ENCODE peak calls at places on chromosomes 6 and 20, in six cellular contexts. One of them, this sample, is unnamed. For H3K4me1, the result is how much of the 10 kb centered on the place peaks cover.

GRCh38 chr6:16331328-16332174 is 93.2 kb downstream of the GMPR start:
- DNase-seq in PC-9: peak
- DNase-seq in A673: peak
- DNase-seq in neural progenitor cell: peak
- DNase-seq in hepatocyte: peak
- DNase-seq in GM23248: peak
- DNase-seq in this sample: peak

GRCh38 chr6:158459726-158460125 is 100.2 kb upstream of the TMEM181 start:
- DNase-seq in A673: peak
- DNase-seq in PC-9: no peak
- DNase-seq in GM23248: no peak
- DNase-seq in neural progenitor cell: no peak
- DNase-seq in hepatocyte: no peak
- DNase-seq in this sample: no peak

GRCh38 chr20:4555188-4555893 is 166.4 kb upstream of the PRND start:
- DNase-seq in GM23248: peak
- DNase-seq in PC-9: peak
- DNase-seq in hepatocyte: no peak
- DNase-seq in A673: no peak
- DNase-seq in neural progenitor cell: no peak
- DNase-seq in this sample: peak

GRCh38 chr6:8080338-8081151 is 16.4 kb upstream of the BLOC1S5 start:
- DNase-seq in GM23248: peak
- DNase-seq in neural progenitor cell: no peak
- DNase-seq in hepatocyte: peak
- DNase-seq in PC-9: peak
- DNase-seq in A673: peak
- DNase-seq in this sample: peak

GRCh38 chr6:109867970-109868358 is 110.1 kb upstream of the GPR6 start:
- DNase-seq in hepatocyte: peak
- DNase-seq in neural progenitor cell: no peak
- DNase-seq in A673: no peak
- DNase-seq in GM23248: no peak
- DNase-seq in PC-9: no peak
- DNase-seq in this sample: peak

GRCh38 chr20:51184289-51184688 is 161.4 kb upstream of the KCNG1 start:
- DNase-seq in PC-9: no peak
- DNase-seq in hepatocyte: no peak
- DNase-seq in neural progenitor cell: peak
- DNase-seq in A673: no peak
- DNase-seq in GM23248: peak
- DNase-seq in this sample: peak

GRCh38 chr6:67535946-67536345 is 1099.1 kb upstream of the ADGRB3 start:
- DNase-seq in GM23248: no peak
- DNase-seq in PC-9: no peak
- DNase-seq in hepatocyte: no peak
- DNase-seq in neural progenitor cell: no peak
- DNase-seq in A673: no peak
- DNase-seq in this sample: peak

GRCh38 chr6:164039954-164040375 is 625.4 kb downstream of the QKI start:
- DNase-seq in hepatocyte: no peak
- DNase-seq in neural progenitor cell: no peak
- DNase-seq in GM23248: no peak
- DNase-seq in A673: no peak
- DNase-seq in PC-9: no peak
- DNase-seq in this sample: no peak

GRCh38 chr6:43125119-43125518 is 46.0 kb upstream of the SRF start:
- DNase-seq in hepatocyte: peak
- DNase-seq in A673: no peak
- DNase-seq in PC-9: no peak
- DNase-seq in GM23248: peak
- DNase-seq in neural progenitor cell: no peak
- DNase-seq in this sample: peak

GRCh38 chr6:43779864-43780260 is 9.9 kb downstream of the VEGFA start:
- DNase-seq in A673: no peak
- DNase-seq in PC-9: no peak
- DNase-seq in GM23248: no peak
- DNase-seq in hepatocyte: no peak
- DNase-seq in neural progenitor cell: no peak
- DNase-seq in this sample: no peak

GRCh38 chr6:135936606-135937005 is 85.1 kb downstream of the PDE7B start:
- DNase-seq in neural progenitor cell: no peak
- DNase-seq in PC-9: peak
- DNase-seq in GM23248: peak
- DNase-seq in hepatocyte: peak
- DNase-seq in A673: no peak
- DNase-seq in this sample: peak

GRCh38 chr6:101296184-101296583 is 97.3 kb upstream of the GRIK2 start:
- DNase-seq in A673: peak
- DNase-seq in hepatocyte: no peak
- DNase-seq in neural progenitor cell: no peak
- DNase-seq in PC-9: no peak
- DNase-seq in GM23248: peak
- DNase-seq in this sample: peak

GRCh38 chr6:42454428-42454791 is 2.7 kb upstream of the TRERF1 start:
- DNase-seq in GM23248: peak
- DNase-seq in PC-9: no peak
- DNase-seq in A673: no peak
- DNase-seq in neural progenitor cell: peak
- DNase-seq in hepatocyte: peak
- DNase-seq in this sample: no peak

GRCh38 chr6:166456360-166457156 is 73.8 kb upstream of the MPC1 start:
- DNase-seq in neural progenitor cell: peak
- DNase-seq in PC-9: no peak
- DNase-seq in hepatocyte: no peak
- DNase-seq in GM23248: no peak
- DNase-seq in A673: peak
- DNase-seq in this sample: peak

GRCh38 chr20:36351937-36352336 is 45.8 kb downstream of the DLGAP4 start:
- DNase-seq in GM23248: no peak
- DNase-seq in hepatocyte: no peak
- DNase-seq in A673: no peak
- DNase-seq in PC-9: no peak
- DNase-seq in neural progenitor cell: no peak
- DNase-seq in this sample: no peak

GRCh38 chr6:11585426-11586016 is 48.0 kb downstream of the TMEM170B start:
- DNase-seq in A673: peak
- DNase-seq in PC-9: peak
- DNase-seq in hepatocyte: peak
- DNase-seq in neural progenitor cell: peak
- DNase-seq in GM23248: peak
- DNase-seq in this sample: peak

GRCh38 chr6:28589234-28589951 is 63.7 kb downstream of the GPX5 start:
- DNase-seq in A673: peak
- DNase-seq in neural progenitor cell: peak
- DNase-seq in hepatocyte: peak
- DNase-seq in PC-9: peak
- DNase-seq in GM23248: peak
- DNase-seq in this sample: peak

GRCh38 chr6:74113901-74114300 is 417.9 kb downstream of the CD109 start:
- DNase-seq in neural progenitor cell: no peak
- DNase-seq in A673: no peak
- DNase-seq in hepatocyte: no peak
- DNase-seq in GM23248: no peak
- DNase-seq in PC-9: no peak
- DNase-seq in this sample: peak

GRCh38 chr6:75409928-75410327 is 83.7 kb downstream of the FILIP1 start:
- DNase-seq in GM23248: peak
- DNase-seq in neural progenitor cell: no peak
- DNase-seq in A673: no peak
- DNase-seq in PC-9: no peak
- DNase-seq in hepatocyte: no peak
- DNase-seq in this sample: no peak

GRCh38 chr6:148811472-148811871 is 64.6 kb downstream of the UST start:
- DNase-seq in hepatocyte: no peak
- DNase-seq in neural progenitor cell: no peak
- DNase-seq in A673: no peak
- DNase-seq in GM23248: no peak
- DNase-seq in PC-9: no peak
- DNase-seq in this sample: no peak

GRCh38 chr6:157585274-157586087 is 204.5 kb downstream of the ZDHHC14 start:
- DNase-seq in neural progenitor cell: no peak
- DNase-seq in hepatocyte: no peak
- DNase-seq in A673: no peak
- DNase-seq in GM23248: no peak
- DNase-seq in PC-9: no peak
- DNase-seq in this sample: no peak

GRCh38 chr6:28789553-28790083 is 134.2 kb downstream of the TRIM27 start:
- DNase-seq in hepatocyte: peak
- DNase-seq in neural progenitor cell: peak
- DNase-seq in A673: peak
- DNase-seq in PC-9: peak
- DNase-seq in GM23248: peak
- DNase-seq in this sample: peak

GRCh38 chr20:47725248-47725973 is 59.9 kb downstream of the SULF2 start:
- DNase-seq in neural progenitor cell: peak
- DNase-seq in GM23248: peak
- DNase-seq in A673: peak
- DNase-seq in hepatocyte: peak
- DNase-seq in PC-9: peak
- DNase-seq in this sample: peak

GRCh38 chr6:125598422-125598821 is 151.0 kb upstream of the HEY2 start:
- DNase-seq in GM23248: peak
- DNase-seq in neural progenitor cell: no peak
- DNase-seq in hepatocyte: peak
- DNase-seq in PC-9: no peak
- DNase-seq in A673: peak
- DNase-seq in this sample: peak

DNA sequence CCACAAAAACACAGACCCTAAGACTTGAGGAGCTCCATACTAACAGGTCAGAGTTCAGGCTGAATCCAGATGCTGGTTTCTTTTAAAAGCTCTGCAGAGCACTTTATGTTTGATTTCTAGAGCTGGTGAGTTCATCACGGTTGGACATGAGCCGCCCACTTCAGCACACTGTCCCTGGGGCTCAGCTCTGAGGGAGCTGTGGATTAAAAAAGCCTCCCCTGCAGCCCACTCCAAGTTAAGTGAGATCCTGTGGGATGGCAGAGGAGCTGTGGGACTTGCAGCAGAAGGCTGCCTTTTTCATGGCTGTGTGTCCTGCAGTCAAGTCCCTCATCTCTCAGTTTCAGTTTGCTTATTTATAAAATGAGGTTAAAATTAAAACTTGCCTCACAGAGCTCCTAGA is 110.5 kb downstream of the FOXO3 start:
- DNase-seq in hepatocyte: no peak
- DNase-seq in neural progenitor cell: no peak
- DNase-seq in GM23248: no peak
- DNase-seq in PC-9: no peak
- DNase-seq in A673: no peak
- DNase-seq in this sample: no peak
- H3K4me1 ChIP-seq in hepatocyte: under half
- H3K4me1 ChIP-seq in neural progenitor cell: under half
- H3K4me1 ChIP-seq in GM23248: under half
- H3K4me1 ChIP-seq in PC-9: half or more
- H3K4me1 ChIP-seq in A673: under half
- H3K4me1 ChIP-seq in this sample: under half

DNA sequence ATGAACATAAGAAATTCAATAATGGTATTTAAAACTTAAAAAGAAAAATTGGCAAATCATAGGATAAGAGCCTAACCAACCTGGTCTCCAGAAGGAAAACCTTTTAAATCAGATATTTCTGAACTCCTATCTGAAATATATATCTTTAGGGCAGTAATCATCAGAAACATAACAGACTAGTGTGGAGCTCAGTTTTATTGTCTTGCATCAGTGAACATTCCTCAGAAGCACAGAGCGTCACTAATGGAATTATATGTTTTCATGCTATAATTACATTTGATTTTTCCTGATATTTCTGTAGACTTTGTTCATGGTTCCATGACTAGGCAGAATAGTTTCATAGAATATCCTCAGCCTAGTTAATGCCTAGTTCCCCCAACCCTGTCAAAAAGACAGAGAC is 262.2 kb downstream of the EYA4 start:
- DNase-seq in hepatocyte: no peak
- DNase-seq in PC-9: no peak
- DNase-seq in GM23248: peak
- DNase-seq in A673: peak
- DNase-seq in neural progenitor cell: no peak
- DNase-seq in this sample: no peak
- H3K4me3 ChIP-seq in hepatocyte: no peak
- H3K4me3 ChIP-seq in PC-9: no peak
- H3K4me3 ChIP-seq in GM23248: peak
- H3K4me3 ChIP-seq in A673: no peak
- H3K4me3 ChIP-seq in neural progenitor cell: no peak
- H3K4me3 ChIP-seq in this sample: no peak

GRCh38 chr6:1604347-1604990 is 5.2 kb upstream of the FOXC1 start:
- DNase-seq in PC-9: no peak
- DNase-seq in hepatocyte: peak
- DNase-seq in A673: peak
- DNase-seq in GM23248: peak
- DNase-seq in neural progenitor cell: peak
- DNase-seq in this sample: peak

GRCh38 chr6:1607236-1607556 is 2.5 kb upstream of the FOXC1 start:
- DNase-seq in PC-9: no peak
- DNase-seq in A673: no peak
- DNase-seq in hepatocyte: no peak
- DNase-seq in GM23248: no peak
- DNase-seq in neural progenitor cell: no peak
- DNase-seq in this sample: peak

GRCh38 chr6:1606533-1607235 is 3.0 kb upstream of the FOXC1 start:
- DNase-seq in GM23248: no peak
- DNase-seq in neural progenitor cell: peak
- DNase-seq in A673: peak
- DNase-seq in hepatocyte: no peak
- DNase-seq in PC-9: no peak
- DNase-seq in this sample: no peak

GRCh38 chr6:1604991-1605821 is 4.5 kb upstream of the FOXC1 start:
- DNase-seq in A673: no peak
- DNase-seq in neural progenitor cell: peak
- DNase-seq in GM23248: peak
- DNase-seq in hepatocyte: no peak
- DNase-seq in PC-9: no peak
- DNase-seq in this sample: no peak

GRCh38 chr6:1605822-1606532 is 3.7 kb upstream of the FOXC1 start:
- DNase-seq in hepatocyte: no peak
- DNase-seq in neural progenitor cell: peak
- DNase-seq in A673: no peak
- DNase-seq in GM23248: peak
- DNase-seq in PC-9: no peak
- DNase-seq in this sample: peak
- TF ChIP-seq EZH2 in hepatocyte: peak
- TF ChIP-seq EZH2 in neural progenitor cell: peak
- TF ChIP-seq EZH2 in A673: no peak
- TF ChIP-seq EZH2 in GM23248: peak
- TF ChIP-seq EZH2 in PC-9: no peak
- TF ChIP-seq EZH2 in this sample: peak

DNA sequence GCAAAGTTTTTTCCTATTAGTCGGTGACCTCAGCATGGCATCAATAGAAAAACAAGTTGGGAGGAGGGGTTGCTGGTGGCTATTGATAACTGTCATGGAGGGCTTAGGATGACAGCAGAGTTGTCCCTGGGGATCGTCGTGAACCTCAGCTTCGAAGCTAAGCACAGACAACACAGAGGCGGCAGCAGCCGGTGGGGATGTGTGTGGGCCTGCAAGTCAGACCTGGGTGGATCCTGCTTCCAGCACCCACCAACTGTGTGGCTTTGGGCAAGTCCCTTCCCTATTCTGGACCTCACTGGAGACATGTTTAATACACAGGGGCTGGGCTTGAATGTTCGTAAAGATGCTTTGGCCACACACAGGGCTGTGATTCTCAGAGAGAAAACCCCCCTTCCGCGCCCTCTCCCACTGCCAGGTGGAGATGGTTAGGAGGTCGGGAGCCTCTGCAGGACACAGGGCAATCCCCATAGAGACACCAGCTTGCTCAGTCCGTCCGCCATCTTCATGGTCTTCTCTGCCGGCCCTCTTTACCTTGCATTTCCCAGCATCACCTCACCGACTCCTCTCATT is 83.1 kb upstream of the TOX2 start:
- DNase-seq in A673: no peak
- DNase-seq in GM23248: no peak
- DNase-seq in hepatocyte: no peak
- DNase-seq in neural progenitor cell: no peak
- DNase-seq in PC-9: no peak
- DNase-seq in this sample: no peak
- H3K4me1 ChIP-seq in A673: under half
- H3K4me1 ChIP-seq in GM23248: under half
- H3K4me1 ChIP-seq in hepatocyte: under half
- H3K4me1 ChIP-seq in neural progenitor cell: under half
- H3K4me1 ChIP-seq in PC-9: under half
- H3K4me1 ChIP-seq in this sample: under half

This sample was measured in fibroblast of lung.